ENCODE peak calls at places on chromosome 10, in six cellular contexts. E is SK-N-MC, Z is fibroblast of mammary gland, V is transverse colon, T is Caco-2, J is astrocyte. S is an unnamed sample.

GRCh38 chr10:85791846-85792532 is 574.6 kb downstream of the GRID1 start:
- DNase-seq in E (no peak), Z (peak), V (no peak), T (no peak), J (no peak), S (peak)

GRCh38 chr10:10891437-10891836 is 126.2 kb upstream of the CELF2 start:
- DNase-seq in E (no peak), Z (peak), V (no peak), T (no peak), J (peak), S (peak)

GRCh38 chr10:1211844-1212570 is 155.8 kb downstream of the WDR37 start:
- DNase-seq in E (no peak), Z (no peak), V (no peak), T (no peak), J (no peak), S (no peak)

GRCh38 chr10:72094574-72094973 is 6.2 kb upstream of the SPOCK2 start:
- DNase-seq in E (no peak), Z (no peak), V (no peak), T (no peak), J (no peak), S (no peak)

GRCh38 chr10:93742633-93743349 is 14.9 kb upstream of the LGI1 start:
- DNase-seq in E (no peak), Z (no peak), V (no peak), T (no peak), J (no peak), S (no peak)

GRCh38 chr10:90857635-90858488 is at the start of gene HTR7:
- DNase-seq in E (no peak), Z (peak), V (peak), T (peak), J (no peak), S (peak)

GRCh38 chr10:43262902-43263466 is 3.9 kb downstream of the RASGEF1A start:
- DNase-seq in E (no peak), Z (no peak), V (no peak), T (no peak), J (no peak), S (no peak)

GRCh38 chr10:119189811-119190282 is 11.2 kb upstream of the PRDX3 start:
- DNase-seq in E (no peak), Z (no peak), V (no peak), T (no peak), J (peak), S (no peak)

GRCh38 chr10:924524-924859 is 7.0 kb downstream of the LARP4B start:
- DNase-seq in E (no peak), Z (no peak), V (no peak), T (no peak), J (no peak), S (no peak)

GRCh38 chr10:122435212-122435827 is 19.1 kb upstream of the ARMS2 start:
- DNase-seq in E (peak), Z (peak), V (no peak), T (no peak), J (no peak), S (peak)

GRCh38 chr10:84177541-84178386 is 4.2 kb downstream of the GPR15LG start:
- DNase-seq in E (no peak), Z (no peak), V (no peak), T (no peak), J (no peak), S (no peak)

GRCh38 chr10:117504601-117505000 is 37.9 kb upstream of the EMX2 start:
- DNase-seq in E (no peak), Z (no peak), V (no peak), T (no peak), J (no peak), S (no peak)

GRCh38 chr10:44310762-44311562 is 73.9 kb downstream of the CXCL12 start:
- DNase-seq in E (no peak), Z (peak), V (peak), T (no peak), J (peak), S (peak)

GRCh38 chr10:106571216-106571954 is 593.1 kb downstream of the SORCS1 start:
- DNase-seq in E (no peak), Z (peak), V (no peak), T (no peak), J (peak), S (peak)

GRCh38 chr10:75367098-75367497 is 34.5 kb downstream of the ZNF503 start:
- DNase-seq in E (no peak), Z (no peak), V (no peak), T (no peak), J (peak), S (peak)

GRCh38 chr10:123463176-123463575 is 203.0 kb upstream of the GPR26 start:
- DNase-seq in E (no peak), Z (no peak), V (no peak), T (no peak), J (no peak), S (no peak)

GRCh38 chr10:79434816-79435215 is 10.6 kb downstream of the ZCCHC24 start:
- DNase-seq in E (no peak), Z (peak), V (no peak), T (no peak), J (peak), S (peak)

GRCh38 chr10:27713906-27714305 is 31.7 kb downstream of the MKX start:
- DNase-seq in E (no peak), Z (peak), V (no peak), T (no peak), J (no peak), S (peak)

GRCh38 chr10:44908071-44908709 is 2.9 kb upstream of the TMEM72 start:
- DNase-seq in E (no peak), Z (peak), V (no peak), T (no peak), J (peak), S (peak)

GRCh38 chr10:50917486-50917885 is 32.1 kb upstream of the A1CF start:
- DNase-seq in E (no peak), Z (peak), V (no peak), T (no peak), J (peak), S (peak)

GRCh38 chr10:129932182-129932581 is 31.9 kb downstream of the EBF3 start:
- DNase-seq in E (no peak), Z (no peak), V (no peak), T (no peak), J (no peak), S (no peak)

GRCh38 chr10:4686644-4686996 is 139.4 kb upstream of the AKR1E2 start:
- DNase-seq in E (no peak), Z (peak), V (no peak), T (no peak), J (peak), S (peak)

GRCh38 chr10:59868974-59869940 is 37.1 kb downstream of the CCDC6 start:
- DNase-seq in E (no peak), Z (no peak), V (no peak), T (no peak), J (no peak), S (no peak)

GRCh38 chr10:31808258-31809218 is 120.1 kb downstream of the ARHGAP12 start:
- DNase-seq in E (no peak), Z (peak), V (peak), T (no peak), J (peak), S (peak)

GRCh38 chr10:110918633-110919348 is at the start of gene BBIP1:
- DNase-seq in E (peak), Z (peak), V (no peak), T (no peak), J (peak), S (peak)

GRCh38 chr10:16987976-16988610 is 141.5 kb downstream of the CUBN start:
- DNase-seq in E (no peak), Z (no peak), V (no peak), T (no peak), J (no peak), S (no peak)
- H3K4me3 ChIP-seq in E (no peak), Z (no peak), V (no peak), T (no peak), J (no peak), S (no peak)

GRCh38 chr10:98295401-98295811 is 27.4 kb upstream of the LOXL4 start:
- DNase-seq in E (no peak), Z (no peak), V (no peak), T (no peak), J (no peak), S (no peak)

GRCh38 chr10:98294270-98294627 is 26.3 kb upstream of the LOXL4 start:
- DNase-seq in E (no peak), Z (no peak), V (no peak), T (no peak), J (no peak), S (no peak)

GRCh38 chr10:98292976-98293375 is 25.0 kb upstream of the LOXL4 start:
- DNase-seq in E (no peak), Z (no peak), V (no peak), T (no peak), J (no peak), S (no peak)

GRCh38 chr10:98295907-98296306 is 27.9 kb upstream of the LOXL4 start:
- DNase-seq in E (no peak), Z (peak), V (no peak), T (no peak), J (peak), S (peak)

GRCh38 chr10:98293550-98294269 is 25.7 kb upstream of the LOXL4 start:
- DNase-seq in E (no peak), Z (peak), V (no peak), T (no peak), J (no peak), S (peak)
- H3K4me3 ChIP-seq in E (no peak), Z (no peak), V (no peak), T (no peak), J (no peak), S (no peak)

DNA sequence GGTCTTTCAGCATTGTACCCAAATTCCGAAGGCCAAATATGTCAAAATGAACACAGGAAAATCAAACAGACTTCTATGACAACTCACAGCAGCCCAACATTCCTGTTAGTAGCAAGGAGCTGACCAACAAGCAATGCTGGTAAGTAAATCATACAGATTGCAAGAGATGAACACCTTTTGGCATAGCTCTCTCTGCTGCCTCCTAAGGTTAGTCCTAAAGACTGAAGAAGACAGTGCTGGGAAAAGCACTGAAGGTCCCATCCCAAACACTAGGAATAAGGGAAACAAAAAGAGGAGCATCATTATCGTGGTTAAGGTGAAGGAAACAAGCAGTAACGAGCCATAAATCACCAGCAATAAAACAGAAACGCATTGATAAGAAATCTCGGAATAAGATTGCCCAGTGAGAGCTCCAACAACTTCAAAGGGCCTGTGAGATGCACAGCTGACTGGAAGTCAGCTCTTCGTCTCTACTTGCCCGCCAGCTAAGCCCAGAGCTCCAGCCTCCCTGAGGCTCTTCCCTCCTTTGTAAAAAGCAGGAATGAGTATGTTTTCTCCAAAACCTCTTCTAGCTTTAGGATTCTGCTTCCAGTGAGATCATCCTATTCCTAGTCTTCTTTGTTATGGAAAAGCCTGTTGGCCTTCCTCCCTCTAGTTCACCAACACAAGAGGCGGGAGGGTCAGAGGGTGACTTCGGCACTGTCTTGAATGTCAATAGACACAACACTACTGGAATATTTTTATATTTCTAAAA is 15.3 kb downstream of the NUDT5 start:
- DNase-seq in E (no peak), Z (no peak), V (no peak), T (no peak), J (no peak), S (no peak)
- H3K4me3 ChIP-seq in E (no peak), Z (no peak), V (no peak), T (no peak), J (no peak), S (no peak)

DNA sequence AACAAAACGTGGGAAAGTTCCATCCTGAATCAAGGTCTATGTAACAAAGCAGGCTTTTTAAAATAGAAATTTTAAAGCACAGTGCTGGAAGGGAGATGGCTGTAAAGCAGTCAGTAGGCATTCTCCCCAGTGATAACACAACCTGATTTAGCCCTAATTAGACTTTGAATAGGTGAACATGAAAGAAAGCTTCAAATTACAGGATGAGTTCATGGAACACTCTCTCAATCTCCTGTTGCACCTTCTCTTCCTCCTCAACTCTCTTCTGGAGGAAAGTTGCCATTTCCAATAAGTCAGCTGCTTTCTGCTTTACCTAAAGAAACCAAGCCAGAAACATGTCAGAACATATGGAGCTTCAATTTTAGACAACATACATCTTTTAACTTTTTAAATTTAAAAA is 20.1 kb downstream of the SFR1 start:
- DNase-seq in E (no peak), Z (no peak), V (no peak), T (no peak), J (no peak), S (no peak)
- H3K4me3 ChIP-seq in E (no peak), Z (no peak), V (no peak), T (no peak), J (no peak), S (no peak)

GRCh38 chr10:80453392-80453714 is 757 bp upstream of the TSPAN14 start:
- DNase-seq in E (no peak), Z (no peak), V (no peak), T (no peak), J (no peak), S (no peak)
- H3K4me3 ChIP-seq in E (peak), Z (peak), V (peak), T (peak), J (peak), S (peak)

GRCh38 chr10:76916536-76916935 is 721.1 kb downstream of the KCNMA1 start:
- DNase-seq in E (no peak), Z (no peak), V (no peak), T (no peak), J (peak), S (peak)

GRCh38 chr10:76906221-76906620 is 731.4 kb downstream of the KCNMA1 start:
- DNase-seq in E (no peak), Z (no peak), V (no peak), T (no peak), J (no peak), S (no peak)

GRCh38 chr10:76917071-76917470 is 720.5 kb downstream of the KCNMA1 start:
- DNase-seq in E (no peak), Z (no peak), V (no peak), T (no peak), J (no peak), S (no peak)

GRCh38 chr10:76910184-76910962 is 727.2 kb downstream of the KCNMA1 start:
- DNase-seq in E (no peak), Z (no peak), V (no peak), T (no peak), J (no peak), S (no peak)

DNA sequence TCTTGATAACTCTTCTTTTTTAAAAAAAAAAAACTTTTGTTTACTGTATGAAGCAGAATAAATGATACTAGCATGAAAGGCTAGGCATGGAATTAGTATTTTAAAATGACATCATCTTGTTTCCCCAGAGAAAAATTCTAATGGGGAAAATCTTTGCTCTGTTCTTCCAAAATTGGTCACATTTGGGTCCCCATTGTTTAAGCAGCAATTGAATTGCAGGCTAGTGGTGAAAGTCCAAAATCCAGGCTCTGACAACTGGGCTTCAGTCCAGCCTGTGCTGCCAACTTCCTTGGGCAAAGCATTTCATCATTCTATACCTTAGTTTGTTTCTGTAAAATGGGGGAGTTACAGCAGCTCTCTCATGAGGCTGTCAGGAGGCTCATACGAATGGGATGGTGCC is 726.4 kb downstream of the KCNMA1 start:
- DNase-seq in E (no peak), Z (no peak), V (peak), T (no peak), J (no peak), S (no peak)
- H3K4me3 ChIP-seq in E (no peak), Z (no peak), V (no peak), T (no peak), J (no peak), S (no peak)

GRCh38 chr10:70135046-70135445 is 2.4 kb upstream of the AIFM2 start:
- DNase-seq in E (no peak), Z (no peak), V (no peak), T (peak), J (no peak), S (no peak)

GRCh38 chr10:70131560-70131937 is 1.1 kb downstream of the AIFM2 start:
- DNase-seq in E (no peak), Z (no peak), V (no peak), T (no peak), J (no peak), S (no peak)

GRCh38 chr10:70126700-70127395 is 5.8 kb downstream of the AIFM2 start:
- DNase-seq in E (no peak), Z (no peak), V (no peak), T (no peak), J (no peak), S (no peak)

GRCh38 chr10:70132098-70133029 is at the start of gene AIFM2:
- DNase-seq in E (no peak), Z (peak), V (peak), T (peak), J (peak), S (peak)

GRCh38 chr10:70130878-70131559 is 1.6 kb downstream of the AIFM2 start:
- DNase-seq in E (no peak), Z (peak), V (no peak), T (no peak), J (peak), S (peak)
- H3K4me3 ChIP-seq in E (no peak), Z (peak), V (no peak), T (no peak), J (no peak), S (peak)

DNA sequence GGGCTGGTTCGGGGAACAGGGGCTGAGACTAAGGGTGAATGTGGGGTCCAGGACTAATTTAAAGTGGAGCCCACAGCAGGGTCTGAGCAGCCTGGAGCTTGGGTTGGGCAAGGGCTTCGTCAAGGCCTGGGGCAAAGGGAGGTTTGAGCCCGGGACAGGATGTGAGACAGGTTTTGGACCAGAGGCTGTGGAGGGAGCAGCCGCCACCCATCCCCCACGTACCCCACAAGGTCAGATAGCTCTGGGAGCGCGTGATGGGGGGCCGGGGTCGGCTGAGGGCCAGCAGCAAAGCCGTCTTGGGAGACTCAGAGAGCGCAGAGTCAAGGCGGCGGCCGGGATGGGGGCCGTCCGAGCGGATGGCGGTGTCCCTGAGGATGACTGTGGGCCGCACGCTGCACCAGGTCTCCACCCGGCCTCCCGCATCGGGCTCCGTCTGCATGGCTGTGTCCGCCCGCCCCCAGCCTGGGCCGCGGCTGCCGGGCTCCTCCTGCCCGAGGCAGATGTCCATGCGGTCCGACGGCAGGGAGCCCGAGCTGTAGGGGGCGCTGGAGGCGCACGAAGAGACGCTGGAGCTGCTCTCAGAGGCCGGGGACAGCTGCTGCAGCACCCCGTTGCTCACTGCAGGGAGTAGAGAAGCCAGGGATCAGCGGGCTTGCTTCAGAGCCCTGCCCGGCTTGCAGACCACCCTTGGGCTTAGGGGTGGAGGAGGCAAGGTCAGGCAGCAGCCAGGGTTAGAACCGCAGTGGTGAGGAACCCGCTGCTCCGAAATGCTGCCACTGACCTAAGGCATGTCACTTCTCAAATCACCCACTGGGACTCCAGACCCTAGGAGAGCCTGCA is 12.1 kb downstream of the PDZD7 start:
- DNase-seq in E (no peak), Z (peak), V (peak), T (peak), J (peak), S (peak)
- H3K4me3 ChIP-seq in E (no peak), Z (no peak), V (no peak), T (no peak), J (no peak), S (no peak)

S was measured in AG10803.